ENCODE peak calls at places on chromosomes 2 and 18, in seven cellular contexts. J is HepG2, L is SK-N-SH, D is H1, K is HCT116, H is K562, A is GM12878. C is an unnamed sample.

GRCh38 chr18:44393406-44393805 is 287.3 kb upstream of the SETBP1 start:
- DNase-seq in D (no peak), A (no peak), H (no peak), L (no peak), K (no peak), J (no peak), C (no peak)

GRCh38 chr2:43084699-43085091 is 141.7 kb downstream of the ZFP36L2 start:
- DNase-seq in L (no peak), A (no peak), J (no peak), D (no peak), H (peak; percentile 27), K (no peak), C (no peak)

GRCh38 chr2:9613291-9613690 is 17.5 kb downstream of the YWHAQ start:
- DNase-seq in K (no peak), H (no peak), J (no peak), A (no peak), D (no peak), L (no peak), C (no peak)

GRCh38 chr2:150388289-150388625 is 99.2 kb downstream of the RND3 start:
- DNase-seq in L (no peak), A (no peak), H (no peak), J (no peak), D (no peak), K (no peak), C (no peak)

GRCh38 chr2:121104721-121105141 is 180.3 kb downstream of the TFCP2L1 start:
- DNase-seq in L (no peak), K (no peak), D (no peak), A (no peak), J (no peak), H (peak; percentile 7), C (no peak)

GRCh38 chr18:55489742-55490055 is 98.3 kb downstream of the TCF4 start:
- DNase-seq in A (peak; percentile 8), K (no peak), D (no peak), J (no peak), L (peak; percentile 46), H (no peak), C (no peak)

GRCh38 chr2:224951723-224952481 is 90.4 kb downstream of the DOCK10 start:
- DNase-seq in D (no peak), K (no peak), A (no peak), H (no peak), L (no peak), J (no peak), C (no peak)

GRCh38 chr2:37283207-37283606 is 41.4 kb downstream of the PRKD3 start:
- DNase-seq in H (no peak), J (no peak), A (no peak), L (no peak), D (no peak), K (no peak), C (no peak)

GRCh38 chr2:177543007-177543760 is 150.6 kb downstream of the AGPS start:
- DNase-seq in K (no peak), A (no peak), L (no peak), J (no peak), H (no peak), D (no peak), C (peak; percentile 63)

GRCh38 chr2:88843061-88843460 is 151.6 kb downstream of the RPIA start:
- DNase-seq in A (no peak), J (no peak), L (no peak), K (no peak), H (no peak), D (no peak), C (no peak)

GRCh38 chr2:96374211-96374951 is 38.8 kb downstream of the NCAPH start:
- DNase-seq in K (no peak), D (no peak), A (no peak), H (peak; percentile 13), J (no peak), L (peak; percentile 64), C (no peak)

GRCh38 chr2:227406177-227407031 is 18.7 kb upstream of the SCYGR1 start:
- DNase-seq in J (peak; percentile 99), L (peak; percentile 77), K (peak; percentile 94), H (peak; percentile 65), D (peak; percentile 51), A (no peak), C (peak; percentile 84)

GRCh38 chr2:221708916-221709315 is 136.8 kb upstream of the EPHA4 start:
- DNase-seq in L (no peak), A (no peak), J (no peak), D (no peak), H (no peak), K (no peak), C (no peak)

GRCh38 chr18:74013955-74014354 is 133.7 kb downstream of the FBXO15 start:
- DNase-seq in L (no peak), K (no peak), H (no peak), J (no peak), D (no peak), A (no peak), C (no peak)

GRCh38 chr2:26738481-26738880 is 25.6 kb upstream of the SLC35F6 start:
- DNase-seq in D (no peak), L (peak; percentile 32), K (no peak), J (no peak), A (no peak), H (no peak), C (no peak)

GRCh38 chr18:4246374-4246773 is 208.7 kb downstream of the DLGAP1 start:
- DNase-seq in H (no peak), A (no peak), K (no peak), L (no peak), J (no peak), D (no peak), C (no peak)

DNA sequence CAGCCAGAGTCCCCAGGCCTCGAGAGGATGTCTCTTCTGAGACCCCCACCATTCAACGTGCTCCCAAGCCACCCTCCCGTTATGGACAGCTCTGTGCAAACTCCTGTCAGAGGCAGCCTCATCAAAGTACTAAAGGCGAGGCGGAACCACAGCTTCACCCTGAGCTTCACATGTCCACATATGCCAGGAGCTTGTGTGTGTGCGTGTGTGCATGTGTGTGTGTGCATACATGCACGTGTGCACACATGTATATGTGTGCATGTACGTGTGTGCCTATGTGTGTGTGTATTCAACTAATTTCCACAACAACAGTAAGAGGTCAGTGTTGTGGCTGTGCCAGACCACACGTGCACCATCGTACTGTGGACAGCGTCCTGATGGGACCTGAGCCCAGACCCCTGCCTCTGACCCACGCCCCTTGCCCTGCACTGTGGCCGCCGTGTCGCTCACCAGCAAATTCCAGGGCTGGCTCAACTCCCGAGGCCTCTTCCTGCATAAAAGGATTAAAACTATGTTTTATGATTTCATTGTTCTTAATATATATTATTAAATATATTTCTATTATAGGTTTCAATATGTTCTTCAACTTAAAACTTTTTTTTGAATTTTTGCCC is 444.8 kb downstream of the EIPR1 start:
- DNase-seq in J (no peak), D (no peak), K (no peak), A (no peak), L (no peak), H (no peak), C (no peak)
- TF ChIP-seq JUND in J (no peak), D (no peak), K (no peak), A (no peak), L (no peak), H (no peak), C (no peak)

DNA sequence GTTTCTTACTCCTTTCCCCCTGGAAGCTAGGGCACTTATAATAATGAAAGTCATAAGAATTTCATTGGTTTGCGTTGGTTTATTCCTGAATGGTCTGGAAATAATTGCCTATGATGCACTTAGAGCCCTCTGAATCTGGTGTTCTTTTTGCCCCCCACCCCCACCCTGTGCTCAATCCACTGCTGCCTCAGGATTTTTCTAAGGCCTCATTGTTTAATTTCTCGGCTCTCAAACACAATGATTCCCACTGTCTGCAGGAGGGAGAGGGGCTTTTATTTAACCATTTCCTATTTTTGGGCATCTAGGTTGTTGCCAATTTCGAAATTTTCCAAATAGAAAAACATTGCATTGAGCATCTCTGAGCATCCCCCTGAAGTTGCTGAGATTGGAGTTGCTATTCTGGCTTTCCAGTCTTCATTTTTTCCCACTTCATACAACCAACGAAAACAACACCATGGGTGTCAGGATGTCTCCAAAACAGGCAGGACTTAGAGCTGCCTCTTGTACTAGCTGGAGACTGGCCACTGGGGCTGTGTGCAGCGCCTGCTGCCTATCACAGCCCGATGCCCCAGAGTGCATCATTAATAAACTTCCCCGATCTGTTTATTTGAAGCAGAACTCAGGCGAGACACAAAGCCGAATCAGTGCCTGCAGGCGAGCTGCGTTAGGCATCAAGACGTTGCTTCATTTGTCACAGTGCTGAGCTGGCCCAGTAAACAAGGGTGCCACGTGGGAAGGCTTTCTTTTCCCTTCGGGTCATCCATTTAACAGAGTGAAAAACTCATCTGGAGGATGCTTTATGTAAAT is 1.8 kb upstream of the PCARE start:
- DNase-seq in D (no peak), J (no peak), L (peak; percentile 81), A (no peak), H (no peak), K (no peak), C (no peak)
- TF ChIP-seq JUND in D (no peak), J (no peak), L (no peak), A (no peak), H (no peak), K (no peak), C (no peak)

DNA sequence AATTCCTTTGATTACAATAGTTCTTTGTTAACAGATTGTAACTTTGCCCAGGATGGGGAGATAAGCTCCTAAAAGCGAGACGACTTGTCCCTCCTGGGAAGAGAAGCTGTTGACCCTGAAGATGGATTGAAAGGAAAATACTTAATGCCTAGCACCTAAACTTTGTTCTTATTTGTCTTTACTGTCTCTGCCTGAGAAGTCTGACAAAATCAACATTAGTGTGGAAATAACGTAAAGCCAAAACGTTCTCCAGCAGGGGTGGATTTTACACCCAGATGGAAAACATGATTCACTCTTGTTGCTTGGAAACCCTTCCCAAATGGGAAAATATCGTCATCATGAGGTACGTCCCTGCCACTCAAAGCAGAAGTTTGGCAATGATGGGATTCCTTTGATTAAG is 450.1 kb downstream of the SLC4A3 start:
- DNase-seq in L (no peak), J (no peak), H (no peak), A (no peak), K (no peak), D (no peak), C (peak; percentile 94)
- TF ChIP-seq JUND in L (peak; percentile 34), J (no peak), H (no peak), A (no peak), K (no peak), D (no peak), C (peak; percentile 98)

GRCh38 chr2:139720056-139720455 is 939.9 kb upstream of the NXPH2 start:
- DNase-seq in A (no peak), D (no peak), H (no peak), J (no peak), L (no peak), K (no peak), C (no peak)
- TF ChIP-seq JUND in A (no peak), D (no peak), H (no peak), J (no peak), L (no peak), K (no peak), C (no peak)

GRCh38 chr2:197464180-197464579 is 10.8 kb downstream of the COQ10B start:
- DNase-seq in K (no peak), H (no peak), A (no peak), L (no peak), D (no peak), J (no peak), C (no peak)
- TF ChIP-seq JUND in K (no peak), H (no peak), A (no peak), L (no peak), D (no peak), J (no peak), C (no peak)

GRCh38 chr2:70083344-70084156 is 3.7 kb upstream of the PCBP1 start:
- DNase-seq in A (peak; percentile 88), L (no peak), J (peak; percentile 87), D (no peak), H (peak; percentile 50), K (peak; percentile 83), C (no peak)
- TF ChIP-seq JUND in A (no peak), L (no peak), J (no peak), D (no peak), H (no peak), K (no peak), C (no peak)

C was measured in T47D.